ENCODE peak calls at places on chromosome 19, in eight cellular contexts. X, L, Z, T, C, Q, P and I are unnamed samples.

GRCh38 chr19:8387688-8388611 is 2.2 kb upstream of the RAB11B start:
- DNase-seq in X (no peak), L (no peak), Z (peak; percentile 62), T (no peak), C (no peak), Q (no peak), P (no peak), I (no peak)

GRCh38 chr19:18967358-18968146 is 26.5 kb upstream of the HOMER3 start:
- DNase-seq in X (no peak), L (no peak), Z (no peak), T (no peak), C (peak; percentile 70), Q (no peak), P (no peak), I (peak; percentile 67)

GRCh38 chr19:35143231-35143715 is at the start of gene FXYD7:
- DNase-seq in X (peak; percentile 26), L (no peak), Z (peak; percentile 45), T (peak; percentile 66), C (no peak), Q (no peak), P (no peak), I (no peak)

GRCh38 chr19:1062387-1063029 is 4.5 kb upstream of the ARHGAP45 start:
- DNase-seq in X (no peak), L (no peak), Z (no peak), T (no peak), C (no peak), Q (no peak), P (no peak), I (no peak)

GRCh38 chr19:38736036-38736412 is 8.2 kb downstream of the CAPN12 start:
- DNase-seq in X (peak; percentile 47), L (peak; percentile 53), Z (peak; percentile 35), T (no peak), C (peak; percentile 69), Q (no peak), P (peak; percentile 58), I (peak; percentile 63)

GRCh38 chr19:46698395-46699321 is 18.3 kb downstream of the PRKD2 start:
- DNase-seq in X (no peak), L (no peak), Z (no peak), T (no peak), C (no peak), Q (no peak), P (no peak), I (no peak)

GRCh38 chr19:6730941-6731670 is 6.3 kb downstream of the GPR108 start:
- DNase-seq in X (no peak), L (no peak), Z (no peak), T (no peak), C (peak; percentile 46), Q (no peak), P (no peak), I (no peak)

GRCh38 chr19:2607712-2608601 is 94.5 kb downstream of the GNG7 start:
- DNase-seq in X (no peak), L (no peak), Z (peak; percentile 64), T (no peak), C (no peak), Q (no peak), P (peak; percentile 36), I (no peak)

GRCh38 chr19:3042545-3043267 is 13.6 kb upstream of the TLE2 start:
- DNase-seq in X (no peak), L (no peak), Z (no peak), T (no peak), C (no peak), Q (no peak), P (no peak), I (no peak)